ENCODE peak calls at places on chromosomes 16 and 17, in seven cellular contexts. W is brain microvascular endothelial cell, C is AG10803, J is fibroblast of lung, Q is breast epithelium, D is stomach, S is suprapubic skin. U is an unnamed sample.

GRCh38 chr17:79002796-79003593 is 6.6 kb downstream of the CANT1 start:
- DNase-seq in W (no peak), C (no peak), J (no peak), Q (no peak), D (no peak), S (peak), U (no peak)

GRCh38 chr16:14284930-14285541 is 213.9 kb downstream of the MRTFB start:
- DNase-seq in W (peak), C (peak), J (peak), Q (peak), D (peak), S (no peak), U (no peak)

GRCh38 chr16:49637933-49638695 is 217.8 kb downstream of the ZNF423 start:
- DNase-seq in W (no peak), C (no peak), J (no peak), Q (no peak), D (no peak), S (no peak), U (no peak)

GRCh38 chr17:41775394-41776226 is 10.9 kb downstream of the JUP start:
- DNase-seq in W (no peak), C (no peak), J (no peak), Q (no peak), D (no peak), S (no peak), U (no peak)

GRCh38 chr17:49987290-49987585 is 7.8 kb downstream of the DLX3 start:
- DNase-seq in W (no peak), C (no peak), J (no peak), Q (no peak), D (no peak), S (no peak), U (no peak)

GRCh38 chr16:53446090-53446489 is 11.8 kb downstream of the RBL2 start:
- DNase-seq in W (no peak), C (no peak), J (no peak), Q (no peak), D (no peak), S (no peak), U (no peak)

GRCh38 chr17:57527437-57528083 is 217.5 kb downstream of the CCDC182 start:
- DNase-seq in W (no peak), C (no peak), J (no peak), Q (no peak), D (no peak), S (no peak), U (no peak)

GRCh38 chr16:56961386-56961785 is 364 bp upstream of the CETP start:
- DNase-seq in W (no peak), C (no peak), J (peak), Q (no peak), D (no peak), S (no peak), U (peak)

GRCh38 chr17:55547027-55547670 is 35.9 kb upstream of the SMIM36 start:
- DNase-seq in W (no peak), C (peak), J (peak), Q (no peak), D (no peak), S (no peak), U (peak)

GRCh38 chr17:27469256-27469655 is 13.0 kb downstream of the KSR1 start:
- DNase-seq in W (no peak), C (no peak), J (no peak), Q (no peak), D (no peak), S (no peak), U (no peak)

GRCh38 chr16:3152022-3152272 is 17.1 kb downstream of the ZNF213 start:
- DNase-seq in W (no peak), C (no peak), J (no peak), Q (no peak), D (no peak), S (no peak), U (no peak)

GRCh38 chr16:30394603-30395154 is 541 bp upstream of the ZNF48 start:
- DNase-seq in W (peak), C (no peak), J (no peak), Q (no peak), D (no peak), S (no peak), U (peak)

GRCh38 chr17:79315282-79316106 is 240.9 kb downstream of the ENGASE start:
- DNase-seq in W (no peak), C (no peak), J (no peak), Q (no peak), D (no peak), S (no peak), U (no peak)

GRCh38 chr17:39597372-39598046 is 10.2 kb downstream of the NEUROD2 start:
- DNase-seq in W (no peak), C (no peak), J (no peak), Q (no peak), D (no peak), S (no peak), U (no peak)

GRCh38 chr17:51251010-51251409 is 8.8 kb downstream of the MBTD1 start:
- DNase-seq in W (no peak), C (peak), J (no peak), Q (no peak), D (no peak), S (no peak), U (no peak)

GRCh38 chr17:19409509-19409908 is 1.5 kb upstream of the RNF112 start:
- DNase-seq in W (peak), C (peak), J (no peak), Q (no peak), D (no peak), S (no peak), U (peak)

GRCh38 chr17:32157225-32157624 is 14.9 kb downstream of the RHOT1 start:
- DNase-seq in W (peak), C (peak), J (peak), Q (no peak), D (no peak), S (no peak), U (peak)

GRCh38 chr17:40819528-40820125 is 2.8 kb downstream of the KRT10 start:
- DNase-seq in W (no peak), C (peak), J (peak), Q (no peak), D (no peak), S (no peak), U (peak)

GRCh38 chr16:83344014-83344413 is 463.8 kb upstream of the HSBP1 start:
- DNase-seq in W (peak), C (peak), J (peak), Q (no peak), D (no peak), S (no peak), U (peak)

GRCh38 chr17:51395621-51396020 is 135.3 kb downstream of the UTP18 start:
- DNase-seq in W (no peak), C (no peak), J (no peak), Q (no peak), D (no peak), S (no peak), U (no peak)

GRCh38 chr16:27722266-27722636 is 172.3 kb downstream of the KATNIP start:
- DNase-seq in W (no peak), C (no peak), J (no peak), Q (no peak), D (no peak), S (no peak), U (no peak)

GRCh38 chr17:58352843-58353719 is 1.1 kb upstream of the SUPT4H1 start:
- DNase-seq in W (peak), C (peak), J (peak), Q (peak), D (no peak), S (no peak), U (peak)

GRCh38 chr16:84766978-84767773 is 52.6 kb upstream of the CRISPLD2 start:
- DNase-seq in W (no peak), C (no peak), J (no peak), Q (no peak), D (no peak), S (no peak), U (no peak)

GRCh38 chr17:549197-550040 is 165.2 kb downstream of the VPS53 start:
- DNase-seq in W (no peak), C (peak), J (peak), Q (no peak), D (no peak), S (no peak), U (no peak)

GRCh38 chr16:50425648-50426047 is 56.9 kb upstream of the BRD7 start:
- DNase-seq in W (no peak), C (no peak), J (no peak), Q (no peak), D (no peak), S (no peak), U (no peak)

GRCh38 chr17:50588391-50589111 is 28.0 kb downstream of the CACNA1G start:
- DNase-seq in W (no peak), C (no peak), J (no peak), Q (no peak), D (peak), S (no peak), U (no peak)

GRCh38 chr16:73616186-73616585 is 568.3 kb upstream of the ZFHX3 start:
- DNase-seq in W (no peak), C (peak), J (peak), Q (no peak), D (no peak), S (no peak), U (no peak)

GRCh38 chr17:4162775-4163498 is 19.9 kb downstream of the CYB5D2 start:
- DNase-seq in W (no peak), C (no peak), J (peak), Q (no peak), D (no peak), S (no peak), U (no peak)

GRCh38 chr16:78228704-78229103 is 129.2 kb downstream of the WWOX start:
- DNase-seq in W (no peak), C (no peak), J (no peak), Q (no peak), D (no peak), S (no peak), U (no peak)

GRCh38 chr17:45171338-45172231 is 9.9 kb downstream of the HEXIM2 start:
- DNase-seq in W (no peak), C (peak), J (peak), Q (peak), D (peak), S (peak), U (no peak)

GRCh38 chr17:46020023-46020735 is 21.1 kb downstream of the STH start:
- DNase-seq in W (no peak), C (no peak), J (no peak), Q (no peak), D (no peak), S (no peak), U (no peak)

GRCh38 chr17:16661217-16661616 is 7.6 kb upstream of the ZNF624 start:
- DNase-seq in W (no peak), C (no peak), J (peak), Q (no peak), D (no peak), S (no peak), U (peak)

GRCh38 chr17:2238432-2239169 is 65.0 kb downstream of the SMG6 start:
- DNase-seq in W (no peak), C (no peak), J (no peak), Q (no peak), D (no peak), S (no peak), U (no peak)
- H3K4me3 ChIP-seq in W (no peak), C (peak), J (peak), Q (no peak), D (no peak), S (no peak), U (peak)

DNA sequence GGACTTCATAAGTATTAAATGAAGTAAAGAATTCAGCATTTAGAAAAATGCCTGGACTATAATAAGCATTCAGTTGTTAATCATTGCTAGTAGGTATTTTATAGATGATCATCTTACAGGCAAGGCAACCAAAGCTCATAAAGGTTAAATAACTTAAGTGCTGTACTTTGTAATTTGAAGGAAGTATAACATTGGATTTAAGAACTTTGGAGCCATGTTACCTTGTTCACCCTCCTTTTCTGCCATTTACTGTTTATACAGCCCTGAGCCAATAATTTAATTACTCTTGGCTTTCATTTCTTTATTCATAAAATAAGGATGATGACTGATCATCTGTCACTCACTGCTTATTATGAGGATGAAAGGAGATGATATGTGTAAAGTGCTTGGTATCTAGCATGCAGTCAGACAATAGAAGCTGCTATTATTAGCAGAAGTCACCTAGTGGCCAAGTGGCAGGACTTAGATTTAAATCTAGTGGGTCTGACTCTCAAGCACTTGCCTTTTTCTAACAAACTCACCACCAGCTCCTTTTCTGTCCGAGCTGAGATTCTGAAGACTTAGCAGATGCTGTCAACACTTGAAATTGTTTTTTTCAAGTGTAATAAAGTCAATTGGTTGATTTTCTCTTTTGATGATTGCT is 18.2 kb upstream of the DDX52 start:
- DNase-seq in W (no peak), C (no peak), J (no peak), Q (no peak), D (no peak), S (no peak), U (no peak)
- TF ChIP-seq CTCF in W (peak), C (no peak), J (no peak), Q (no peak), D (no peak), S (no peak), U (no peak)

DNA sequence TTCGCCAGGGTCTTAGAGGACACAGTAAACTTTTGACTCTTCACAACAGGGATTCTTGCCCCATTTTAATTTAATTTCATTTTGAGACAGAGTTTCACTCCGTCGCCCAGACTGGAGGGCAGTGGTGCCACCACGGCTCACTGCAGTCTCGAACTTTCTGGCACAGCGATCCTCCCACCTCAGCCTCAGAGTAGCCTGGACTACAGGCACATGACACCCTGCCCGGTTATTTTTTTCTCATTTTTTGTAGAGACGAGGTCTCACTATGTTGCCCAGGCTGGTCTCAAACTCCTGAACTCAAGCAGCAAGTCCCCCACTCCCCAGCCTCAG is 329 bp upstream of the NLE1 start:
- DNase-seq in W (no peak), C (no peak), J (no peak), Q (no peak), D (no peak), S (no peak), U (no peak)
- H3K4me3 ChIP-seq in W (no peak), C (peak), J (peak), Q (peak), D (peak), S (peak), U (peak)

GRCh38 chr16:74987027-74987681 is 2.2 kb upstream of the WDR59 start:
- DNase-seq in W (no peak), C (no peak), J (no peak), Q (no peak), D (no peak), S (no peak), U (no peak)

GRCh38 chr16:74984670-74985411 is at the start of gene WDR59:
- DNase-seq in W (peak), C (peak), J (peak), Q (peak), D (peak), S (peak), U (peak)

GRCh38 chr16:74984194-74984669 is 691 bp downstream of the WDR59 start:
- DNase-seq in W (peak), C (peak), J (no peak), Q (no peak), D (no peak), S (no peak), U (peak)

GRCh38 chr16:74982303-74982702 is 2.6 kb downstream of the WDR59 start:
- DNase-seq in W (no peak), C (no peak), J (no peak), Q (no peak), D (no peak), S (no peak), U (no peak)
- TF ChIP-seq CTCF in W (no peak), C (no peak), J (no peak), Q (no peak), D (no peak), S (no peak), U (no peak)

GRCh38 chr16:88070341-88070740 is 119.1 kb downstream of the BANP start:
- DNase-seq in W (no peak), C (no peak), J (no peak), Q (no peak), D (no peak), S (peak), U (no peak)
- H3K4me3 ChIP-seq in W (no peak), C (no peak), J (no peak), Q (no peak), D (no peak), S (no peak), U (no peak)

GRCh38 chr17:60315650-60316049 is 76.3 kb downstream of the USP32 start:
- DNase-seq in W (no peak), C (no peak), J (no peak), Q (no peak), D (no peak), S (no peak), U (no peak)
- TF ChIP-seq CTCF in W (peak), C (no peak), J (no peak), Q (no peak), D (no peak), S (no peak), U (no peak)

U was measured in fibroblast of the aortic adventitia.